ENCODE peak calls at places on chromosome 10, in seven cellular contexts. C is right atrium auricular region, W is lower lobe of right lung, G is upper lobe of right lung, O is uterus, M is ovary, K is colonic mucosa. T is an unnamed sample.
A peak's percentile ranks its signal among the peaks of the same experiment; 100 is the strongest.

GRCh38 chr10:31697271-31698168 is 231.1 kb downstream of the ARHGAP12 start:
- DNase-seq in C (peak; percentile 97), O (peak; percentile 83), K (peak; percentile 55), M (peak; percentile 71), W (peak; percentile 78), G (peak; percentile 76), T (peak; percentile 86)

GRCh38 chr10:1367938-1368697 is 311.9 kb downstream of the WDR37 start:
- DNase-seq in O (no peak), C (peak; percentile 21), K (peak; percentile 5), G (no peak), W (no peak), M (no peak), T (no peak)

GRCh38 chr10:23523251-23523650 is 84.4 kb downstream of the OTUD1 start:
- DNase-seq in K (no peak), W (no peak), G (no peak), C (no peak), O (no peak), M (no peak), T (no peak)

GRCh38 chr10:23191764-23192395 is at the start of gene PTF1A:
- DNase-seq in C (no peak), K (no peak), M (no peak), O (no peak), G (no peak), W (no peak), T (no peak)

GRCh38 chr10:33509231-33509871 is 174.9 kb upstream of the NRP1 start:
- DNase-seq in G (no peak), K (no peak), O (peak; percentile 56), W (peak; percentile 57), M (no peak), C (peak; percentile 78), T (peak; percentile 92)

GRCh38 chr10:77111611-77112550 is 525.7 kb downstream of the KCNMA1 start:
- DNase-seq in C (no peak), G (no peak), O (no peak), W (no peak), M (no peak), K (no peak), T (peak; percentile 83)

GRCh38 chr10:22518167-22518724 is 172.9 kb downstream of the SPAG6 start:
- DNase-seq in G (no peak), W (no peak), M (no peak), K (no peak), C (no peak), O (no peak), T (no peak)

GRCh38 chr10:117175901-117176534 is 21.3 kb upstream of the KCNK18 start:
- DNase-seq in G (peak; percentile 80), C (peak; percentile 84), O (peak; percentile 72), W (peak; percentile 77), M (peak; percentile 57), K (peak; percentile 86), T (peak; percentile 65)

GRCh38 chr10:103969857-103970627 is 3.1 kb downstream of the SLK start:
- DNase-seq in W (no peak), K (no peak), C (no peak), O (no peak), M (no peak), G (no peak), T (no peak)

GRCh38 chr10:6713716-6714115 is 133.6 kb upstream of the PRKCQ start:
- DNase-seq in G (no peak), W (no peak), K (no peak), M (no peak), C (no peak), O (no peak), T (peak; percentile 6)

GRCh38 chr10:78401882-78402367 is 368.3 kb downstream of the RPS24 start:
- DNase-seq in K (no peak), M (peak; percentile 31), G (peak; percentile 58), O (no peak), C (no peak), W (no peak), T (no peak)

GRCh38 chr10:119521443-119522204 is 20.9 kb downstream of the RGS10 start:
- DNase-seq in O (no peak), K (no peak), G (no peak), C (no peak), W (no peak), M (no peak), T (peak; percentile 26)

GRCh38 chr10:120172371-120172770 is 279.8 kb downstream of the SEC23IP start:
- DNase-seq in G (no peak), M (no peak), W (no peak), O (no peak), C (no peak), K (no peak), T (peak; percentile 37)

GRCh38 chr10:99457808-99458207 is 27.4 kb upstream of the GOT1 start:
- DNase-seq in W (no peak), M (no peak), C (no peak), O (no peak), G (no peak), K (no peak), T (peak; percentile 19)

GRCh38 chr10:11881477-11882417 is 58.6 kb downstream of the PROSER2 start:
- DNase-seq in K (no peak), O (no peak), M (no peak), W (no peak), G (no peak), C (no peak), T (no peak)

GRCh38 chr10:5071411-5072198 is 22.6 kb upstream of the AKR1C3 start:
- DNase-seq in C (peak; percentile 92), K (peak; percentile 61), M (peak; percentile 84), G (no peak), W (no peak), O (peak; percentile 69), T (peak; percentile 52)

GRCh38 chr10:131723601-131724530 is 176.9 kb upstream of the PPP2R2D start:
- DNase-seq in M (no peak), O (no peak), G (peak; percentile 31), K (peak; percentile 13), C (no peak), W (no peak), T (no peak)

GRCh38 chr10:110834622-110835219 is 37.0 kb upstream of the PDCD4 start:
- DNase-seq in G (no peak), M (peak; percentile 74), O (peak; percentile 66), K (peak; percentile 44), W (no peak), C (peak; percentile 77), T (no peak)

GRCh38 chr10:35641430-35642015 is 573 bp downstream of the FZD8 start:
- DNase-seq in O (no peak), G (no peak), M (no peak), C (no peak), W (no peak), K (no peak), T (no peak)

GRCh38 chr10:31062856-31063255 is 31.2 kb upstream of the ZNF438 start:
- DNase-seq in M (no peak), C (no peak), K (no peak), O (no peak), G (no peak), W (no peak), T (no peak)

GRCh38 chr10:117470733-117471132 is 71.8 kb upstream of the EMX2 start:
- DNase-seq in O (no peak), M (no peak), K (no peak), W (no peak), G (no peak), C (no peak), T (no peak)

GRCh38 chr10:78738861-78739260 is 329.9 kb upstream of the ZMIZ1 start:
- DNase-seq in G (no peak), W (no peak), C (no peak), M (no peak), K (no peak), O (no peak), T (no peak)

GRCh38 chr10:35940067-35940989 is 298.2 kb upstream of the FZD8 start:
- DNase-seq in C (no peak), O (peak; percentile 25), G (no peak), W (no peak), K (peak; percentile 50), M (no peak), T (no peak)

GRCh38 chr10:49759787-49760551 is 2.2 kb downstream of the OGDHL start:
- DNase-seq in O (no peak), K (no peak), C (no peak), G (no peak), W (no peak), M (no peak), T (no peak)

GRCh38 chr10:71127773-71128172 is 84.6 kb upstream of the UNC5B start:
- DNase-seq in C (peak; percentile 18), M (no peak), K (no peak), W (no peak), G (no peak), O (no peak), T (no peak)

GRCh38 chr10:37263304-37263703 is 137.9 kb downstream of the ANKRD30A start:
- DNase-seq in K (no peak), M (no peak), W (no peak), O (no peak), G (no peak), C (no peak), T (no peak)

GRCh38 chr10:84659027-84659426 is 330.6 kb downstream of the CCSER2 start:
- DNase-seq in O (no peak), G (no peak), M (no peak), K (no peak), C (no peak), W (no peak), T (no peak)
- TF ChIP-seq CTCF in O (no peak), G (no peak), M (no peak), K (no peak), C (no peak), W (no peak), T (no peak)

GRCh38 chr10:102918817-102919236 is 733 bp downstream of the CNNM2 start:
- DNase-seq in K (no peak), G (peak; percentile 66), O (peak; percentile 28), C (no peak), W (no peak), M (no peak), T (no peak)
- H3K27ac ChIP-seq in K (peak overlapping the region; percentile 70), G (peak overlapping the region; percentile 82), O (peak overlapping the region; percentile 94), C (peak overlapping the region; percentile 96), W (peak overlapping the region; percentile 84), M (peak overlapping the region; percentile 83), T (no peak overlapping the region)

GRCh38 chr10:82889703-82890102 is 1014.7 kb downstream of the NRG3 start:
- DNase-seq in W (no peak), M (no peak), O (no peak), K (no peak), G (no peak), C (no peak), T (no peak)

GRCh38 chr10:82887488-82887887 is 1012.5 kb downstream of the NRG3 start:
- DNase-seq in C (no peak), G (no peak), K (no peak), W (no peak), M (no peak), O (no peak), T (no peak)

GRCh38 chr10:82890573-82890972 is 1015.6 kb downstream of the NRG3 start:
- DNase-seq in C (no peak), G (no peak), K (no peak), W (no peak), M (no peak), O (no peak), T (no peak)

GRCh38 chr10:82883588-82883987 is 1008.6 kb downstream of the NRG3 start:
- DNase-seq in C (no peak), M (no peak), O (no peak), W (no peak), G (no peak), K (no peak), T (no peak)

GRCh38 chr10:82888809-82889455 is 1013.9 kb downstream of the NRG3 start:
- DNase-seq in G (no peak), O (no peak), C (no peak), M (no peak), K (no peak), W (no peak), T (no peak)
- H3K36me3 ChIP-seq in G (no peaks in the 10 kb centered on the region), O (no peaks in the 10 kb centered on the region), C (no peaks in the 10 kb centered on the region), M (no peaks in the 10 kb centered on the region), K (no peaks in the 10 kb centered on the region), W (no peaks in the 10 kb centered on the region), T (no peaks in the 10 kb centered on the region)

GRCh38 chr10:113939212-113939860 is 84.9 kb downstream of the NHLRC2 start:
- DNase-seq in O (no peak), W (no peak), M (no peak), K (no peak), G (no peak), C (peak; percentile 23), T (no peak)
- TF ChIP-seq CTCF in O (no peak), W (no peak), M (no peak), K (no peak), G (no peak), C (no peak), T (no peak)